ENCODE peak calls at places on chromosomes 7 and 10, in six cellular contexts. J is bronchial epithelial cell, O is BJ, I is cardiac fibroblast, G is breast epithelium, Z is AG04450. H is an unnamed sample.
A peak's percentile ranks its signal among the peaks of the same experiment; 100 is the strongest.

GRCh38 chr10:61262486-61263261 is 190.5 kb downstream of the TMEM26 start:
- DNase-seq in J (peak; percentile 9), Z (peak; percentile 63), I (no peak), G (no peak), O (peak; percentile 51), H (peak; percentile 58)

GRCh38 chr10:34830527-34830926 is 15.4 kb upstream of the PARD3 start:
- DNase-seq in J (no peak), O (no peak), G (no peak), I (no peak), Z (no peak), H (no peak)

GRCh38 chr10:87794285-87794684 is 23.7 kb downstream of the ATAD1 start:
- DNase-seq in I (peak; percentile 7), O (no peak), Z (no peak), G (no peak), J (no peak), H (no peak)

GRCh38 chr7:124085168-124085567 is 52.3 kb upstream of the TMEM229A start:
- DNase-seq in O (no peak), Z (no peak), I (peak; percentile 96), G (no peak), J (peak; percentile 44), H (no peak)

GRCh38 chr10:13774303-13774893 is 187.6 kb downstream of the PRPF18 start:
- DNase-seq in G (no peak), O (no peak), Z (no peak), J (no peak), I (no peak), H (no peak)

GRCh38 chr7:96397936-96398596 is 76.2 kb upstream of the SLC25A13 start:
- DNase-seq in G (no peak), J (no peak), Z (no peak), O (no peak), I (no peak), H (no peak)

GRCh38 chr10:86030312-86030711 is 336.3 kb downstream of the GRID1 start:
- DNase-seq in I (no peak), G (no peak), Z (no peak), O (no peak), J (no peak), H (no peak)

GRCh38 chr7:103347507-103348267 is at the start of gene PSMC2:
- DNase-seq in O (peak; percentile 41), Z (peak; percentile 75), J (peak; percentile 80), I (peak; percentile 94), G (peak; percentile 64), H (peak; percentile 72)

GRCh38 chr10:6678211-6678803 is 98.2 kb upstream of the PRKCQ start:
- DNase-seq in G (no peak), O (no peak), J (peak; percentile 47), I (peak; percentile 58), Z (no peak), H (no peak)

GRCh38 chr10:128254486-128254885 is 128.3 kb upstream of the MKI67 start:
- DNase-seq in Z (no peak), O (no peak), I (no peak), J (peak; percentile 59), G (no peak), H (no peak)

GRCh38 chr10:69383485-69384089 is 33.1 kb downstream of the TACR2 start:
- DNase-seq in G (no peak), I (peak; percentile 54), O (peak; percentile 22), J (no peak), Z (no peak), H (peak; percentile 19)

GRCh38 chr10:118865998-118866778 is 111.4 kb upstream of the CACUL1 start:
- DNase-seq in J (no peak), G (no peak), O (no peak), Z (no peak), I (no peak), H (no peak)

GRCh38 chr7:27185708-27186449 is 847 bp upstream of the HOXA11 start:
- DNase-seq in O (no peak), J (no peak), G (no peak), I (no peak), Z (no peak), H (no peak)

GRCh38 chr7:27151341-27151944 is 940 bp downstream of the HOXA3 start:
- DNase-seq in Z (no peak), O (no peak), J (no peak), G (peak; percentile 23), I (no peak), H (no peak)

GRCh38 chr10:14478639-14479038 is 147.9 kb upstream of the FRMD4A start:
- DNase-seq in O (peak; percentile 19), Z (peak; percentile 48), I (peak; percentile 82), J (peak; percentile 37), G (peak; percentile 57), H (peak; percentile 40)

GRCh38 chr10:69048103-69048502 is 39.8 kb upstream of the SRGN start:
- DNase-seq in I (peak; percentile 33), Z (no peak), O (no peak), J (peak; percentile 67), G (no peak), H (no peak)

GRCh38 chr7:149199234-149199990 is 4.1 kb downstream of the ZNF282 start:
- DNase-seq in Z (no peak), O (no peak), J (peak; percentile 59), I (no peak), G (no peak), H (no peak)

GRCh38 chr7:87059525-87060287 is at the start of gene ELAPOR2:
- DNase-seq in G (peak; percentile 66), J (peak; percentile 10), O (no peak), I (peak; percentile 41), Z (no peak), H (no peak)

GRCh38 chr10:93746844-93747284 is 10.9 kb upstream of the LGI1 start:
- DNase-seq in Z (peak; percentile 65), O (peak; percentile 98), I (peak; percentile 94), G (peak; percentile 58), J (peak; percentile 77), H (peak; percentile 81)

GRCh38 chr7:100888988-100889760 is at the start of gene UFSP1:
- DNase-seq in O (no peak), Z (no peak), G (no peak), I (no peak), J (no peak), H (no peak)

GRCh38 chr10:69885379-69886156 is 83.9 kb downstream of the COL13A1 start:
- DNase-seq in G (no peak), I (no peak), O (no peak), Z (no peak), J (no peak), H (no peak)

GRCh38 chr10:11476035-11476434 is 135.4 kb downstream of the USP6NL start:
- DNase-seq in O (no peak), Z (no peak), J (peak; percentile 3), I (no peak), G (no peak), H (no peak)

GRCh38 chr7:24824896-24825295 is 67.6 kb upstream of the GSDME start:
- DNase-seq in Z (no peak), I (no peak), G (no peak), O (no peak), J (no peak), H (no peak)
- TF ChIP-seq CTCF in Z (no peak), I (no peak), G (no peak), O (no peak), J (no peak), H (no peak)

GRCh38 chr7:151117041-151117440 is 30.8 kb downstream of the AGAP3 start:
- DNase-seq in J (no peak), Z (no peak), I (no peak), G (no peak), O (no peak), H (no peak)

GRCh38 chr7:151114151-151115090 is 28.1 kb downstream of the AGAP3 start:
- DNase-seq in G (peak; percentile 52), O (no peak), I (no peak), J (peak; percentile 67), Z (no peak), H (no peak)

GRCh38 chr7:151115121-151115835 is 29.0 kb downstream of the AGAP3 start:
- DNase-seq in I (peak; percentile 37), G (no peak), Z (no peak), J (no peak), O (no peak), H (no peak)

GRCh38 chr7:151116603-151117002 is 30.3 kb downstream of the AGAP3 start:
- DNase-seq in G (no peak), I (no peak), O (no peak), Z (no peak), J (no peak), H (no peak)

GRCh38 chr7:151115836-151116418 is 29.7 kb downstream of the AGAP3 start:
- DNase-seq in I (no peak), O (no peak), J (peak; percentile 94), Z (no peak), G (peak; percentile 93), H (no peak)
- H3K4me3 ChIP-seq in I (no peak overlapping the region), O (no peak overlapping the region), J (peak overlapping the region; percentile 57), Z (no peak overlapping the region), G (no peak overlapping the region), H (peak overlapping the region; percentile 8)

DNA sequence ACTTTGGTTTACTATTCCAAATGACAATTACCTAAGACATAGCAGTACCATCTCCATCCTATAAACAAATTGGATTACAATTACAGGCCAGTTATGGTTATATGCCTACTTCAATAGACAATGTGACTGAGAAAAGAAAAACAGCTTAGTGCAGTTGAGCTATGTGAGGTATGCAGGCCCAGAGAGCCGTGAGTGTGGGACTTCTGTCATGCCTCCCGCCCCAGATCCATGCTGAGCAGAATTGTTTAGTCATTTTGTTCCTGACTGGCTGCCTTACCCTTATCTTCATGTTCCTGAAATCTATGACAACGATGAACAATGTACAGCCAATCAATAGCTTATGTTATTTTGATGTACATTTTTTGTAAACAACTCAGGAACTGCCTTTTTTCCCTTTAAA is 21.7 kb downstream of the LARP4B start:
- DNase-seq in O (peak; percentile 30), Z (no peak), I (peak; percentile 60), J (no peak), G (no peak), H (peak; percentile 29)
- TF ChIP-seq CTCF in O (no peak), Z (no peak), I (no peak), J (no peak), G (no peak), H (no peak)

GRCh38 chr10:80252296-80252887 is 37.1 kb downstream of the MAT1A start:
- DNase-seq in G (no peak), J (no peak), O (no peak), I (no peak), Z (no peak), H (no peak)
- H3K4me3 ChIP-seq in G (no peak overlapping the region), J (no peak overlapping the region), O (no peak overlapping the region), I (no peak overlapping the region), Z (no peak overlapping the region), H (no peak overlapping the region)

GRCh38 chr10:22010973-22011408 is 7.5 kb upstream of the DNAJC1 start:
- DNase-seq in Z (no peak), J (peak; percentile 20), O (no peak), I (peak; percentile 58), G (no peak), H (no peak)
- TF ChIP-seq CTCF in Z (no peak), J (no peak), O (peak; percentile 18), I (no peak), G (peak; percentile 44), H (no peak)

DNA sequence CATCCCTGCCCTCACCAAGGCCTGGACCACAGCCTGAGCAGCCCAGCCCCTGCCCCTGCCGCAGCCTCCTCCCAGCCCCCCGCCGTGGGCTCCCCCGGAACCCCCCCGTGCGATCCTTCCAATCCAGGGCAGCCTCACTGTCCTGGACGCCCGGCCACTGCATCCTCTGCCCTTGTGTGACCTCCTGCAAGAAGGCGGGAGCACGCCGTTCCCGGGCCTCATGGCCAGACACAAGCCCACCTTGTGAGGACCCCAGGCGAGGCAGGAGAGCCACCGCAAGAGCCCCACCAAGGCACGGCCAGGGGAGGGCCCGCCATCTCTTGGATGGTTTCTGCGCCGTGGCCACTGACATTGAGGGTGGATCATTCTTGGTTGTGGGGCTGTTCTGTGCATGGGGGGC is 7.8 kb upstream of the LFNG start:
- DNase-seq in I (no peak), O (no peak), G (no peak), Z (no peak), J (no peak), H (no peak)
- H3K4me3 ChIP-seq in I (no peak overlapping the region), O (no peak overlapping the region), G (no peak overlapping the region), Z (no peak overlapping the region), J (no peak overlapping the region), H (no peak overlapping the region)